ENCODE peak calls at places on chromosome 7, in five cellular contexts. F is fibroblast of lung; R is neuronal stem cell; V is foreskin keratinocyte; Q is CD8-positive, alpha-beta memory T cell. S is an unnamed sample.

GRCh38 chr7:155161690-155162089 is 91.6 kb downstream of the HTR5A start:
- DNase-seq in F (no peak), R (no peak), V (no peak), Q (no peak), S (no peak)

GRCh38 chr7:52154382-52154781 is 837.8 kb upstream of the COBL start:
- DNase-seq in F (no peak), R (no peak), V (no peak), Q (no peak), S (no peak)

GRCh38 chr7:42103456-42103855 is 133.6 kb downstream of the GLI3 start:
- DNase-seq in F (no peak), R (no peak), V (no peak), Q (no peak), S (no peak)

GRCh38 chr7:94439893-94440381 is 45.2 kb downstream of the COL1A2 start:
- DNase-seq in F (no peak), R (no peak), V (no peak), Q (no peak), S (no peak)

GRCh38 chr7:69108041-69108440 is 490.2 kb upstream of the AUTS2 start:
- DNase-seq in F (no peak), R (no peak), V (no peak), Q (no peak), S (no peak)

GRCh38 chr7:154864531-154864908 is 138.4 kb downstream of the PAXIP1 start:
- DNase-seq in F (no peak), R (no peak), V (no peak), Q (no peak), S (no peak)

GRCh38 chr7:47304727-47305719 is 276.9 kb downstream of the TNS3 start:
- DNase-seq in F (no peak), R (no peak), V (no peak), Q (no peak), S (no peak)

GRCh38 chr7:51055039-51055840 is 261.4 kb downstream of the COBL start:
- DNase-seq in F (no peak), R (no peak), V (no peak), Q (no peak), S (no peak)

GRCh38 chr7:70042533-70042932 is 444.3 kb downstream of the AUTS2 start:
- DNase-seq in F (peak), R (no peak), V (peak), Q (no peak), S (peak)

GRCh38 chr7:130397056-130397455 is 16.8 kb downstream of the CPA1 start:
- DNase-seq in F (peak), R (no peak), V (no peak), Q (no peak), S (no peak)

GRCh38 chr7:43199761-43200160 is 87.3 kb downstream of the HECW1 start:
- DNase-seq in F (peak), R (no peak), V (no peak), Q (no peak), S (no peak)

GRCh38 chr7:17939670-17940301 is 508 bp downstream of the SNX13 start:
- DNase-seq in F (peak), R (peak), V (peak), Q (peak), S (no peak)

GRCh38 chr7:150388306-150388705 is 9.2 kb downstream of the ZNF775 start:
- DNase-seq in F (no peak), R (no peak), V (no peak), Q (no peak), S (no peak)

GRCh38 chr7:25951414-25952276 is 200.4 kb upstream of the NFE2L3 start:
- DNase-seq in F (peak), R (peak), V (no peak), Q (no peak), S (no peak)

GRCh38 chr7:921581-922333 is 32.7 kb downstream of the ADAP1 start:
- DNase-seq in F (no peak), R (no peak), V (no peak), Q (peak), S (no peak)

GRCh38 chr7:129774359-129774758 is 162.8 kb downstream of the NRF1 start:
- DNase-seq in F (no peak), R (no peak), V (no peak), Q (no peak), S (no peak)

GRCh38 chr7:96407427-96407826 is 85.5 kb upstream of the SLC25A13 start:
- DNase-seq in F (no peak), R (no peak), V (no peak), Q (no peak), S (peak)

GRCh38 chr7:75916685-75917634 is 2.0 kb downstream of the POR start:
- DNase-seq in F (no peak), R (no peak), V (no peak), Q (no peak), S (no peak)

GRCh38 chr7:17882685-17883084 is 57.6 kb downstream of the SNX13 start:
- DNase-seq in F (no peak), R (no peak), V (no peak), Q (no peak), S (no peak)

GRCh38 chr7:100090527-100091410 is 2.0 kb downstream of the COPS6 start:
- DNase-seq in F (no peak), R (no peak), V (no peak), Q (no peak), S (no peak)

GRCh38 chr7:122310119-122311021 is 5.8 kb upstream of the FEZF1 start:
- DNase-seq in F (no peak), R (peak), V (no peak), Q (no peak), S (no peak)

GRCh38 chr7:7808156-7808555 is 89.7 kb upstream of the RPA3 start:
- DNase-seq in F (peak), R (no peak), V (no peak), Q (no peak), S (no peak)

GRCh38 chr7:18558503-18558902 is 63.0 kb downstream of the HDAC9 start:
- DNase-seq in F (no peak), R (no peak), V (no peak), Q (no peak), S (no peak)

GRCh38 chr7:44290250-44290616 is 35.2 kb downstream of the CAMK2B start:
- DNase-seq in F (no peak), R (no peak), V (no peak), Q (no peak), S (no peak)

GRCh38 chr7:148973256-148973655 is 55.0 kb downstream of the PDIA4 start:
- DNase-seq in F (no peak), R (no peak), V (no peak), Q (no peak), S (no peak)

GRCh38 chr7:3649678-3650445 is 348.8 kb downstream of the SDK1 start:
- DNase-seq in F (peak), R (no peak), V (no peak), Q (no peak), S (no peak)

GRCh38 chr7:108348913-108349312 is 107.3 kb downstream of the NRCAM start:
- DNase-seq in F (peak), R (no peak), V (peak), Q (no peak), S (peak)

GRCh38 chr7:106205621-106206222 is 79.1 kb downstream of the NAMPT start:
- DNase-seq in F (peak), R (no peak), V (no peak), Q (no peak), S (no peak)

GRCh38 chr7:140810830-140811556 is 113.7 kb downstream of the BRAF start:
- DNase-seq in F (peak), R (peak), V (peak), Q (peak), S (peak)

GRCh38 chr7:132117636-132118035 is 458.6 kb downstream of the PLXNA4 start:
- DNase-seq in F (no peak), R (no peak), V (no peak), Q (no peak), S (no peak)

GRCh38 chr7:111162692-111163091 is 71.8 kb downstream of the LRRN3 start:
- DNase-seq in F (no peak), R (no peak), V (no peak), Q (no peak), S (no peak)

GRCh38 chr7:94449151-94449725 is 54.5 kb downstream of the COL1A2 start:
- DNase-seq in F (peak), R (no peak), V (no peak), Q (no peak), S (no peak)

GRCh38 chr7:30738026-30738915 is 13.7 kb upstream of the INMT start:
- DNase-seq in F (no peak), R (no peak), V (no peak), Q (no peak), S (no peak)

GRCh38 chr7:111866787-111867186 is 304.5 kb upstream of the IMMP2L start:
- DNase-seq in F (no peak), R (no peak), V (no peak), Q (no peak), S (no peak)

GRCh38 chr7:47581442-47581820 is 480 bp downstream of the TNS3 start:
- DNase-seq in F (no peak), R (no peak), V (no peak), Q (no peak), S (no peak)

DNA sequence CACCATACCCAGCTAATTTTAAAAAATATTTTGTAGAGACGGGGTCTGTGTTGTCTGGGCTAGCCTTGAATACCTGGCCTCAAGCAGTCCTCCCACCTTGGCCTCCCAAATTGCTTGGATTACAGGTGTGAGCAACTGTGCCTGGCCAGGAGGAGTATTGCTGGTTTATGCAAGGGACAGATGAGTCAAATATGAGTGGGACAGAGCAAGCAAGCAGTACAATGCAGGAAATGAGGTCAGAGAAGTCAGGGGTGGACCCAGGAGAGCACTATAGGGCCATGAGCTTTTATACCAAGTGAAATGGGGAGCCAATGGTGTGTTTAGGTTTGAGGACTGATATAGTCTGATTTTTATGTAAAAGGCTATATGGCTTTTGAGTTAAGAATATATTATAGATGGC is 6.3 kb downstream of the TSPAN13 start:
- DNase-seq in F (no peak), R (no peak), V (no peak), Q (no peak), S (no peak)
- H3K27ac ChIP-seq in F (no peak), R (no peak), V (no peak), Q (no peak), S (no peak)

GRCh38 chr7:138480527-138480926 is 20.5 kb downstream of the TRIM24 start:
- DNase-seq in F (no peak), R (no peak), V (no peak), Q (no peak), S (no peak)

GRCh38 chr7:138475377-138475776 is 15.3 kb downstream of the TRIM24 start:
- DNase-seq in F (no peak), R (no peak), V (no peak), Q (no peak), S (no peak)

GRCh38 chr7:138478499-138478908 is 18.4 kb downstream of the TRIM24 start:
- DNase-seq in F (no peak), R (no peak), V (no peak), Q (no peak), S (no peak)

GRCh38 chr7:138477081-138477578 is 17.1 kb downstream of the TRIM24 start:
- DNase-seq in F (no peak), R (no peak), V (no peak), Q (no peak), S (no peak)

GRCh38 chr7:138477581-138477980 is 17.5 kb downstream of the TRIM24 start:
- DNase-seq in F (no peak), R (no peak), V (no peak), Q (no peak), S (no peak)
- H3K27ac ChIP-seq in F (no peak), R (no peak), V (no peak), Q (no peak), S (no peak)

DNA sequence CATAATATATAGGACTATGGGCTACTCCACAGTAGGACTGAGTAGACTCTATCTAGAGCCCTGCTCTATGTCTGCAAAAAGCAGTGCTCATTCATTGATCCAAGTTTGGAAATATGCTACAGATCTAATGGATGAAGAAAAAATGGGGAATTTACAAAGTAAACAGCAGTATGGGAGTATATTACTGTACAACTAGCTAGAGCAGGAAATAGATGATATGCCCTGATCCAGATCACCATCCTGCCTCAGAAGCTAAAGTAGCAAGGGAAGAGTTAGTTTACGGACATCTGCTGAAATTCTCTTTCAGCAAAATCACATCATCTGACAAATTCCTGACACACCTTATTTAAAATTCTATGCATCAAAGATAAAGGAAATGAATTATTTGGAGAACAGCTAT is 168.2 kb upstream of the SEMA3A start:
- DNase-seq in F (no peak), R (no peak), V (no peak), Q (no peak), S (no peak)
- H3K27ac ChIP-seq in F (no peak), R (no peak), V (no peak), Q (no peak), S (no peak)

GRCh38 chr7:55118426-55118825 is 99.6 kb downstream of the EGFR start:
- DNase-seq in F (no peak), R (no peak), V (no peak), Q (no peak), S (no peak)

GRCh38 chr7:55120074-55120473 is 101.3 kb downstream of the EGFR start:
- DNase-seq in F (no peak), R (no peak), V (no peak), Q (no peak), S (no peak)

GRCh38 chr7:55121249-55121648 is 102.4 kb downstream of the EGFR start:
- DNase-seq in F (no peak), R (no peak), V (no peak), Q (no peak), S (no peak)

GRCh38 chr7:55120501-55121198 is 101.8 kb downstream of the EGFR start:
- DNase-seq in F (peak), R (no peak), V (peak), Q (no peak), S (peak)

DNA sequence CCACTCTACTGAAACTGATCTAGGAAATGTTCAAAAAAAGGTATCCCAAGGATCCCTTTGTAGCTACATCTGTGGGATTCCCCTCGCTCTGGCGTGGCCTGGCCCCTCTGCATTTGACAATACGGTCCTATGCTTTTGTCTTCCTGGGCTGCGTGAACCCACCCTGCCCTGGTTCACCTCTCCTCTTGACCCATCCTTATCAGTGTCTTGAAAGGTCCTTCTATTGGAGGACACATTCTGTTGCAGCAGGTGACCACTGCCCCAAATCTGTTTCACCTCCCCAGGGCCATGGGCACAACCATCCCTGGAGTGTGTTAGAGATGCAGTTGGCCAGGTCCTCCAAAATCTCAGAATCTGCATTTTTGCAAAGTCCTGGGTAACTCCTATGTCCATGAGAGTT is 100.8 kb downstream of the EGFR start:
- DNase-seq in F (no peak), R (no peak), V (no peak), Q (no peak), S (no peak)
- H3K27ac ChIP-seq in F (no peak), R (no peak), V (peak), Q (no peak), S (peak)